ENCODE peak calls at places on chromosome 21, in five cellular contexts. One of them, this sample, is unnamed.

GRCh38 chr21:39599191-39599966 is 13.4 kb upstream of the B3GALT5 start:
- DNase-seq in right atrium auricular region: no peak
- DNase-seq in left ventricle myocardium inferior: no peak
- DNase-seq in A549: no peak
- DNase-seq in uterus: no peak
- DNase-seq in this sample: no peak

GRCh38 chr21:34313116-34313515 is 50.7 kb upstream of the KCNE2 start:
- DNase-seq in right atrium auricular region: no peak
- DNase-seq in left ventricle myocardium inferior: no peak
- DNase-seq in A549: no peak
- DNase-seq in uterus: no peak
- DNase-seq in this sample: no peak

GRCh38 chr21:29018540-29018939 is 609 bp downstream of the RWDD2B start:
- DNase-seq in right atrium auricular region: no peak
- DNase-seq in left ventricle myocardium inferior: no peak
- DNase-seq in A549: no peak
- DNase-seq in uterus: no peak
- DNase-seq in this sample: no peak

GRCh38 chr21:46095106-46095719 is 2.7 kb upstream of the COL6A2 start:
- DNase-seq in right atrium auricular region: peak
- DNase-seq in left ventricle myocardium inferior: no peak
- DNase-seq in A549: no peak
- DNase-seq in uterus: no peak
- DNase-seq in this sample: peak

GRCh38 chr21:39315603-39316002 is 2.2 kb upstream of the BRWD1 start:
- DNase-seq in right atrium auricular region: no peak
- DNase-seq in left ventricle myocardium inferior: no peak
- DNase-seq in A549: no peak
- DNase-seq in uterus: no peak
- DNase-seq in this sample: no peak

GRCh38 chr21:21664871-21665270 is 666.7 kb downstream of the NCAM2 start:
- DNase-seq in right atrium auricular region: no peak
- DNase-seq in left ventricle myocardium inferior: no peak
- DNase-seq in A549: no peak
- DNase-seq in uterus: no peak
- DNase-seq in this sample: no peak

GRCh38 chr21:44704636-44705001 is 6.8 kb downstream of the TSPEAR start:
- DNase-seq in right atrium auricular region: peak
- DNase-seq in left ventricle myocardium inferior: no peak
- DNase-seq in A549: no peak
- DNase-seq in uterus: no peak
- DNase-seq in this sample: no peak

GRCh38 chr21:25573409-25574206 is 33.7 kb downstream of the MRPL39 start:
- DNase-seq in right atrium auricular region: no peak
- DNase-seq in left ventricle myocardium inferior: no peak
- DNase-seq in A549: peak
- DNase-seq in uterus: no peak
- DNase-seq in this sample: no peak

GRCh38 chr21:16674949-16675348 is 837.9 kb upstream of the CXADR start:
- DNase-seq in right atrium auricular region: no peak
- DNase-seq in left ventricle myocardium inferior: no peak
- DNase-seq in A549: no peak
- DNase-seq in uterus: no peak
- DNase-seq in this sample: no peak

GRCh38 chr21:25639167-25639921 is at the start of gene JAM2:
- DNase-seq in right atrium auricular region: no peak
- DNase-seq in left ventricle myocardium inferior: peak
- DNase-seq in A549: peak
- DNase-seq in uterus: peak
- DNase-seq in this sample: no peak

GRCh38 chr21:25298512-25299491 is 308.5 kb downstream of the MRPL39 start:
- DNase-seq in right atrium auricular region: no peak
- DNase-seq in left ventricle myocardium inferior: no peak
- DNase-seq in A549: no peak
- DNase-seq in uterus: no peak
- DNase-seq in this sample: no peak

GRCh38 chr21:29805110-29805509 is 134.7 kb downstream of the GRIK1 start:
- DNase-seq in right atrium auricular region: no peak
- DNase-seq in left ventricle myocardium inferior: no peak
- DNase-seq in A549: no peak
- DNase-seq in uterus: no peak
- DNase-seq in this sample: peak

GRCh38 chr21:46142581-46143473 is 12.6 kb downstream of the FTCD start:
- DNase-seq in right atrium auricular region: no peak
- DNase-seq in left ventricle myocardium inferior: no peak
- DNase-seq in A549: no peak
- DNase-seq in uterus: peak
- DNase-seq in this sample: no peak

GRCh38 chr21:34580181-34580700 is 34.7 kb downstream of the RCAN1 start:
- DNase-seq in right atrium auricular region: peak
- DNase-seq in left ventricle myocardium inferior: peak
- DNase-seq in A549: no peak
- DNase-seq in uterus: no peak
- DNase-seq in this sample: no peak

GRCh38 chr21:42747267-42747701 is 93.9 kb downstream of the PDE9A start:
- DNase-seq in right atrium auricular region: no peak
- DNase-seq in left ventricle myocardium inferior: no peak
- DNase-seq in A549: no peak
- DNase-seq in uterus: no peak
- DNase-seq in this sample: no peak
- TF ChIP-seq CTCF in right atrium auricular region: no peak
- TF ChIP-seq CTCF in left ventricle myocardium inferior: no peak
- TF ChIP-seq CTCF in A549: no peak
- TF ChIP-seq CTCF in uterus: no peak
- TF ChIP-seq CTCF in this sample: no peak

GRCh38 chr21:15058718-15059316 is 6.0 kb downstream of the NRIP1 start:
- DNase-seq in right atrium auricular region: no peak
- DNase-seq in left ventricle myocardium inferior: no peak
- DNase-seq in A549: peak
- DNase-seq in uterus: no peak
- DNase-seq in this sample: no peak
- H3K4me3 ChIP-seq in right atrium auricular region: no peak
- H3K4me3 ChIP-seq in left ventricle myocardium inferior: peak
- H3K4me3 ChIP-seq in A549: peak
- H3K4me3 ChIP-seq in uterus: no peak
- H3K4me3 ChIP-seq in this sample: peak

GRCh38 chr21:31509108-31510017 is 150.1 kb upstream of the SOD1 start:
- DNase-seq in right atrium auricular region: no peak
- DNase-seq in left ventricle myocardium inferior: no peak
- DNase-seq in A549: peak
- DNase-seq in uterus: no peak
- DNase-seq in this sample: no peak
- TF ChIP-seq CTCF in right atrium auricular region: no peak
- TF ChIP-seq CTCF in left ventricle myocardium inferior: no peak
- TF ChIP-seq CTCF in A549: peak
- TF ChIP-seq CTCF in uterus: no peak
- TF ChIP-seq CTCF in this sample: no peak

DNA sequence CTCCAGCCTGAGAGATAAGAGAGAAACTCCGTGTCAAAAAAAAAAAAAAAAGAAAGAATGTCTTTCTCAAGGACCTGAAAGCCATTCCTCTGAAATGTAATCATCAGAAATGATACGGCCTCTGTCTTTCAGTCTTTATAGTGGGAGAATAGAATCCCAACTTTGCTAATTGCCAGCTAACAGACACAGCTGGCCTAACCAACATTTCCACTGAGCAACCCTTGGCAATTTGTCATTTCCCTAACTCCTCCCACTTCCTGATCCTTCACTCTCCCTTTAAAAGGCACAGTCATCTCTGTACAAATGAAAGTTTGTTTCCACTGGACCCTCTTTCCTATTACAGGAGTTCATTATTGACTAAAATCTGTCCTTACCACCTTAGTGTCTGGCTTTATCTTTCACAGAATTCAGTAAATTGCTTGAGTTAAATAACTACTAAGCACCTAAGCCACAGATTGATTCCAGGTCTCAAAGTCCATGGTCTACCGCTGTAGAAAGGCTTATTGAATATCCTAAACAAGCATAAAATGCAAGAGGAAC is 4.3 kb upstream of the CBR1 start:
- DNase-seq in right atrium auricular region: no peak
- DNase-seq in left ventricle myocardium inferior: no peak
- DNase-seq in A549: no peak
- DNase-seq in uterus: no peak
- DNase-seq in this sample: no peak
- H3K4me3 ChIP-seq in right atrium auricular region: no peak
- H3K4me3 ChIP-seq in left ventricle myocardium inferior: no peak
- H3K4me3 ChIP-seq in A549: no peak
- H3K4me3 ChIP-seq in uterus: no peak
- H3K4me3 ChIP-seq in this sample: no peak

DNA sequence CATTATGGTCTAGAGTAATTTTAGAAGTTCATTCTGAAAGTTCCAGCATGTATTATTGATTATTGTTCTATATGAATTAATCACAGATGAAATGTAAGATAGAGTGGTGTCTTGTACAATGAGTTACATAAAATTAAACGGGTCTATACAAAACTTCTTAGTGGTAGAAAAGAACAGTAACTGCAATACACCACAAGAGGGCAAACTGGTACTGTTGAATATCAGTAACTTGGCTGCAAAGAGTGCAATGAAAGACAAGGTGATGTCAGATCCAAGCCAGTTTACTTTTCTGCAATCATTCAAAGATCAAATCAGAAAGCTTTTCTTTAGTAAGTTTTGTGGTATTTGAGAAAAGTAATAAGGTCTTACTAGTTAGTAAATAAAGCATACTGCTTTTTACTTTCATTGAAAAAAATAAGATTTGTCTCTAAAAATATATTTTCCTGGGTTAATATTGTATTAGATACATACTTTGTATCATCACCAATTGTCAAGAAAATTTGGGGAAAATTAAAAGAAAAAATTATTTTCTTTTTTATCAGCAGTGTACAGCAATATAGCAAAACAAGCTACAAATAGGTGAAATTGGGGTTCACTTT is 66.4 kb upstream of the BTG3 start:
- DNase-seq in right atrium auricular region: no peak
- DNase-seq in left ventricle myocardium inferior: no peak
- DNase-seq in A549: peak
- DNase-seq in uterus: no peak
- DNase-seq in this sample: peak
- TF ChIP-seq CTCF in right atrium auricular region: peak
- TF ChIP-seq CTCF in left ventricle myocardium inferior: peak
- TF ChIP-seq CTCF in A549: peak
- TF ChIP-seq CTCF in uterus: peak
- TF ChIP-seq CTCF in this sample: peak

DNA sequence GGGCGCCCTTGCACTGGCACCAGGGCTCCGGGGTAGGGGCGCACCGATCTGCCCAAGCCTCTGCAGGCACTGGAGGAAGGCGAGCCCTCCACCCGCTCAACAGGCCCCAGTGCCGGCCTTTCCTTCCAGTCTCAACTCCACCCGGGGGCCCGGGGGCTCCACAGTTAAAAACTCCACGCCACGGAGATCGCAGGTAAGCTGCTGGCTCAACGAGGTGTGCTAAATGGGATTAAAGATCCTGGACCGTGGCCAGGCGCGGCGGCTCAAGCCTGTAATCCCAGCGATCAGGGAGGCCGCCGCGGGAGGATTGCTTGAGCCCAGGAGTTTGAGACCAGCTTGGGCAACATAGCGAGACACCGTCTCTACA is 536 bp downstream of the HSF2BP start:
- DNase-seq in right atrium auricular region: no peak
- DNase-seq in left ventricle myocardium inferior: peak
- DNase-seq in A549: no peak
- DNase-seq in uterus: no peak
- DNase-seq in this sample: no peak
- H3K4me3 ChIP-seq in right atrium auricular region: peak
- H3K4me3 ChIP-seq in left ventricle myocardium inferior: peak
- H3K4me3 ChIP-seq in A549: peak
- H3K4me3 ChIP-seq in uterus: peak
- H3K4me3 ChIP-seq in this sample: peak

GRCh38 chr21:27837933-27838332 is 871.0 kb upstream of the ADAMTS5 start:
- DNase-seq in right atrium auricular region: no peak
- DNase-seq in left ventricle myocardium inferior: no peak
- DNase-seq in A549: no peak
- DNase-seq in uterus: no peak
- DNase-seq in this sample: no peak
- TF ChIP-seq CTCF in right atrium auricular region: no peak
- TF ChIP-seq CTCF in left ventricle myocardium inferior: no peak
- TF ChIP-seq CTCF in A549: no peak
- TF ChIP-seq CTCF in uterus: no peak
- TF ChIP-seq CTCF in this sample: no peak

DNA sequence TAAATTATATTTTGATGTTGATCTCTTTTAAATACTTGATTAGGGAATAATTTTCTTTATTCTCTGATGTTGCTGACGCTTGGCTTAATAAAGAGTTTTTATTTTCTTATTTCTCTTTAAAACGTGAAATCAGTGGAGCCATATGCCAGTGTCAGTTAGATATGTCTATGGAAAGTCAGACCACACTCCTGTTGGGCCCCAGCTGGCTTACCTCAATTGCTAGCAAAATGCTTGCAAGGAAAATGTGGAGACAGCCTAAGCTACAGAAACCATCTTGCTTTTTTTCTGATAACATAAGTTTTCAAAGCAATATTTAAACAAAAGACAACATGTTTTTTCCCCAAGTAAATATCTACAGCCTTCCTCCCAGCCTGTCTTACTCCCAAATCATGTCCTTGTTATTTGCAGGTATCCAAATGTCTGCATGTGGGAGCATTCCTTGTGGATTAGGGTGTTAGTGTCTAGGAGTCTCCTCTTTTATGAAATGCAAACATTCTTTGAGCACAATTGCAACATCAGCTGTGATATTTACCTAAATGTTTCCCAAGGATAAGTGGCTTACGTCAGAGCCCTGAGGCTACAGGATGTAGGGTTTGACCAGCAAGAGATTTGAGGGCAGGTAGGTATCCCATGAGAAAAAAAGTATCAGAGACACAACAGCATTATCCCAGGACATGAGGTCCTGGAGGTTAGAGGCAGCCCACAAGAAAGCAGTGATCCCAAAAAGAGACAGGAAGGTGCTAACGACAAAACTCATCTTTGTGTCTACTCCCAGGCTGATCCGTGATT is 117.2 kb upstream of the KCNJ15 start:
- DNase-seq in right atrium auricular region: no peak
- DNase-seq in left ventricle myocardium inferior: no peak
- DNase-seq in A549: peak
- DNase-seq in uterus: no peak
- DNase-seq in this sample: peak
- H3K4me3 ChIP-seq in right atrium auricular region: no peak
- H3K4me3 ChIP-seq in left ventricle myocardium inferior: no peak
- H3K4me3 ChIP-seq in A549: no peak
- H3K4me3 ChIP-seq in uterus: no peak
- H3K4me3 ChIP-seq in this sample: no peak

This sample was measured in LNCaP clone FGC.